ENCODE peak calls at places on chromosomes 16 and 17, in six cellular contexts. One of them, this sample, is unnamed. For H3K27me3, the result is how much of the 10 kb centered on the place peaks cover.

GRCh38 chr17:8785547-8786412 is 13.4 kb downstream of the MFSD6L start:
- DNase-seq in SK-N-SH: peak
- DNase-seq in GM12878: no peak
- DNase-seq in H1: peak
- DNase-seq in HepG2: peak
- DNase-seq in K562: peak
- DNase-seq in this sample: peak

GRCh38 chr17:15220785-15221184 is 44.3 kb downstream of the PMP22 start:
- DNase-seq in SK-N-SH: no peak
- DNase-seq in H1: no peak
- DNase-seq in GM12878: no peak
- DNase-seq in K562: no peak
- DNase-seq in HepG2: no peak
- DNase-seq in this sample: no peak

GRCh38 chr17:41417576-41418015 is 6.8 kb downstream of the KRT37 start:
- DNase-seq in HepG2: peak
- DNase-seq in GM12878: no peak
- DNase-seq in K562: peak
- DNase-seq in SK-N-SH: peak
- DNase-seq in H1: peak
- DNase-seq in this sample: peak

GRCh38 chr17:7838291-7839075 is 4.5 kb downstream of the KDM6B start:
- DNase-seq in HepG2: peak
- DNase-seq in GM12878: no peak
- DNase-seq in SK-N-SH: peak
- DNase-seq in K562: peak
- DNase-seq in H1: no peak
- DNase-seq in this sample: peak

GRCh38 chr17:68346448-68346847 is 55.2 kb downstream of the ARSG start:
- DNase-seq in K562: no peak
- DNase-seq in H1: no peak
- DNase-seq in HepG2: no peak
- DNase-seq in GM12878: peak
- DNase-seq in SK-N-SH: no peak
- DNase-seq in this sample: no peak

GRCh38 chr17:9022553-9023388 is 1.5 kb downstream of the NTN1 start:
- DNase-seq in HepG2: no peak
- DNase-seq in H1: peak
- DNase-seq in K562: no peak
- DNase-seq in SK-N-SH: peak
- DNase-seq in GM12878: no peak
- DNase-seq in this sample: no peak

GRCh38 chr16:67764153-67764552 is 42.2 kb downstream of the RANBP10 start:
- DNase-seq in K562: no peak
- DNase-seq in SK-N-SH: no peak
- DNase-seq in H1: no peak
- DNase-seq in HepG2: no peak
- DNase-seq in GM12878: no peak
- DNase-seq in this sample: no peak

GRCh38 chr16:27217256-27217655 is 13.9 kb downstream of the KDM8 start:
- DNase-seq in HepG2: no peak
- DNase-seq in SK-N-SH: peak
- DNase-seq in GM12878: no peak
- DNase-seq in H1: no peak
- DNase-seq in K562: peak
- DNase-seq in this sample: peak

GRCh38 chr17:48457080-48457836 is 27.2 kb upstream of the SKAP1 start:
- DNase-seq in GM12878: no peak
- DNase-seq in K562: peak
- DNase-seq in H1: peak
- DNase-seq in SK-N-SH: peak
- DNase-seq in HepG2: peak
- DNase-seq in this sample: peak

GRCh38 chr17:37676115-37676925 is 33.1 kb upstream of the DDX52 start:
- DNase-seq in HepG2: peak
- DNase-seq in GM12878: no peak
- DNase-seq in K562: no peak
- DNase-seq in SK-N-SH: no peak
- DNase-seq in H1: no peak
- DNase-seq in this sample: peak

GRCh38 chr16:81718637-81719036 is 60.5 kb upstream of the PLCG2 start:
- DNase-seq in SK-N-SH: no peak
- DNase-seq in GM12878: no peak
- DNase-seq in K562: no peak
- DNase-seq in H1: no peak
- DNase-seq in HepG2: no peak
- DNase-seq in this sample: no peak

GRCh38 chr16:28013392-28013791 is 50.1 kb downstream of the GSG1L start:
- DNase-seq in H1: no peak
- DNase-seq in HepG2: no peak
- DNase-seq in SK-N-SH: no peak
- DNase-seq in K562: no peak
- DNase-seq in GM12878: no peak
- DNase-seq in this sample: no peak

GRCh38 chr17:77957215-77957868 is 1.2 kb upstream of the TNRC6C start:
- DNase-seq in SK-N-SH: no peak
- DNase-seq in H1: no peak
- DNase-seq in GM12878: peak
- DNase-seq in K562: no peak
- DNase-seq in HepG2: no peak
- DNase-seq in this sample: peak

GRCh38 chr16:84500531-84500930 is 3.9 kb downstream of the MEAK7 start:
- DNase-seq in SK-N-SH: no peak
- DNase-seq in GM12878: no peak
- DNase-seq in H1: no peak
- DNase-seq in HepG2: no peak
- DNase-seq in K562: no peak
- DNase-seq in this sample: no peak

GRCh38 chr17:80452173-80452915 is 24.1 kb downstream of the NPTX1 start:
- DNase-seq in SK-N-SH: no peak
- DNase-seq in HepG2: no peak
- DNase-seq in H1: no peak
- DNase-seq in K562: no peak
- DNase-seq in GM12878: no peak
- DNase-seq in this sample: no peak

GRCh38 chr17:12201294-12201693 is 180.6 kb downstream of the MAP2K4 start:
- DNase-seq in GM12878: no peak
- DNase-seq in SK-N-SH: no peak
- DNase-seq in HepG2: no peak
- DNase-seq in K562: no peak
- DNase-seq in H1: no peak
- DNase-seq in this sample: no peak

DNA sequence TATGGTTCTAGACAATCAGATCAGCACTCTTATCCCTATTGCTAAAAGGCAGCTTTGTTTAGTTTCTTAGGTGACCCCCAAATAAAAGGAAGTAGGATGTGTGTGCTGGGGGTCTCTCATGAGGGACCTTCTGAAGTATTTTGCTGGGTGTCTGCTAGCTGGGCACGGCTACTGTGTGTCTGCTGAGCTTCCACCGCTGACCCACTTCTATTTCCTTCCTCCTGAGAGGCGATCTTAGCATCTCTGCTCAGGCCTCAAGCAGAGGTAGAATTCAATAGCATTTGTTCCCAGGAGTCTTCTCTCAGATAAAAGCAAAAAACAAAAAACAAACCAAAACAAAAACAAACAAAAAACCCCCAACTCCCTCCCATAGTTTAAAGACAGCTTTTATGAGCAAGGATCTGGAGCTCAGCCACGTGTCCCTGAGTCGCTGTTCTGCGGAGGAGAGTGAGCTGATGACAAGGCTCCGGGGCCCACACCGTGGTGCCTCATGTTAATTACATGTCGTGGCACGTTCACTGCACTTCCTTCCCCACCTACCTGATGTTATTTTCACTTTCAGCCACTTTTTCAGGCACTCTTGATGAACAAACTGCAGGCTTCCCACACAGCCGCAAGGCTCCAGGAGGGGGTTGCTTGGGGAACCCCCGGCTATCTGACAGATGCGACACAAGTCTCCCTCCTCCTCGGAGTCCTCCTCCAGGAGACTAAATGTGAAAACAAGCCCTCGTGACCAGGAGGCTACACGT is 83.5 kb downstream of the MARCHF10 start:
- DNase-seq in HepG2: no peak
- DNase-seq in SK-N-SH: no peak
- DNase-seq in H1: no peak
- DNase-seq in GM12878: peak
- DNase-seq in K562: no peak
- DNase-seq in this sample: peak
- TF ChIP-seq USF2 in HepG2: no peak
- TF ChIP-seq USF2 in SK-N-SH: no peak
- TF ChIP-seq USF2 in H1: no peak
- TF ChIP-seq USF2 in GM12878: no peak
- TF ChIP-seq USF2 in K562: no peak
- TF ChIP-seq USF2 in this sample: no peak

DNA sequence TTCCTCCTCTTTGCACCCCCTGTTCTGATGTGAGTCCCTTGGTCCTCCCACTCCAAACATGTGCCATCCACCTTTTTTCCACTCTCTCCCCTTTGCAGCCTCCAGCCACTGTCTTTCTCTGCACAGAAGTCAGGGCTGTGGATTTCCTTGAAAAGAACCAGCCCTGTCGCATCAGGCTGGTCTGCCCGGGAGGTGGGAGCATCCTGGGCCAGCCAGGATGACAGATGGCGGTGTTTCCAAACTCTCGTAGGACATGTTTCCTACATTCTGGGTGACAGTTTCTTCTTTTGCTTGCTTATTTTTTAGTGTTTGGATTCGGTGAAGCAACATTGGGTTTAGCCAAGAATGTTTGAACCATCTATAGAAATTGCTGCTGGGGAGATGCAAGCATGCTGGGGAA is 100.8 kb downstream of the CCDC182 start:
- DNase-seq in SK-N-SH: no peak
- DNase-seq in H1: no peak
- DNase-seq in GM12878: no peak
- DNase-seq in HepG2: no peak
- DNase-seq in K562: no peak
- DNase-seq in this sample: no peak
- H3K27me3 ChIP-seq in SK-N-SH: under half
- H3K27me3 ChIP-seq in H1: under half
- H3K27me3 ChIP-seq in GM12878: under half
- H3K27me3 ChIP-seq in HepG2: under half
- H3K27me3 ChIP-seq in K562: under half
- H3K27me3 ChIP-seq in this sample: under half

GRCh38 chr16:72278301-72278700 is 106.3 kb upstream of the PMFBP1 start:
- DNase-seq in HepG2: no peak
- DNase-seq in SK-N-SH: no peak
- DNase-seq in K562: no peak
- DNase-seq in H1: no peak
- DNase-seq in GM12878: no peak
- DNase-seq in this sample: no peak
- H3K4me2 ChIP-seq in HepG2: no peak
- H3K4me2 ChIP-seq in SK-N-SH: no peak
- H3K4me2 ChIP-seq in K562: no peak
- H3K4me2 ChIP-seq in H1: no peak
- H3K4me2 ChIP-seq in GM12878: no peak
- H3K4me2 ChIP-seq in this sample: no peak

GRCh38 chr17:17675925-17676534 is 5.2 kb upstream of the RAI1 start:
- DNase-seq in HepG2: no peak
- DNase-seq in K562: no peak
- DNase-seq in H1: no peak
- DNase-seq in GM12878: no peak
- DNase-seq in SK-N-SH: no peak
- DNase-seq in this sample: peak
- TF ChIP-seq USF2 in HepG2: no peak
- TF ChIP-seq USF2 in K562: no peak
- TF ChIP-seq USF2 in H1: no peak
- TF ChIP-seq USF2 in GM12878: no peak
- TF ChIP-seq USF2 in SK-N-SH: no peak
- TF ChIP-seq USF2 in this sample: no peak

DNA sequence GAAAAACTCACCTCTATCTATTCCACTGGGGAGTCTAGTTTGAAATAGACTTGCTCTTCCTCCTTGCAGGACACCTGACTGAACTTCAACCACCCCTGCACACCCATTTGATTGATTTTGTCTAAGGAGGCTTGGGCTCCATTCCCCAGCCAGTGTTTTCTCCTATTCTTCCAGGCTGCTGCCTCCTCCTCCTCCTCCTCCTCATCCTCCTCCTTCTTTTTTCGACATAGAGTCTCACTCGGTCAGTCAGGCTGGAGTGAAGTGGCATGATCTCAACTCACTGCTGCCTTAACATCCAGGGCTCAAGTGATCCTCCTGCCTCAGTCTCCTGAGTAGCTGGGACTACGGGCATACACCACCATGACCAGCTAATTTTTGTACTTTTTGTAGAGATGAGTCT is 1.8 kb upstream of the DLX4 start:
- DNase-seq in HepG2: no peak
- DNase-seq in K562: no peak
- DNase-seq in H1: no peak
- DNase-seq in SK-N-SH: no peak
- DNase-seq in GM12878: no peak
- DNase-seq in this sample: no peak
- H3K27me3 ChIP-seq in HepG2: under half
- H3K27me3 ChIP-seq in K562: half or more
- H3K27me3 ChIP-seq in H1: half or more
- H3K27me3 ChIP-seq in SK-N-SH: half or more
- H3K27me3 ChIP-seq in GM12878: under half
- H3K27me3 ChIP-seq in this sample: half or more

DNA sequence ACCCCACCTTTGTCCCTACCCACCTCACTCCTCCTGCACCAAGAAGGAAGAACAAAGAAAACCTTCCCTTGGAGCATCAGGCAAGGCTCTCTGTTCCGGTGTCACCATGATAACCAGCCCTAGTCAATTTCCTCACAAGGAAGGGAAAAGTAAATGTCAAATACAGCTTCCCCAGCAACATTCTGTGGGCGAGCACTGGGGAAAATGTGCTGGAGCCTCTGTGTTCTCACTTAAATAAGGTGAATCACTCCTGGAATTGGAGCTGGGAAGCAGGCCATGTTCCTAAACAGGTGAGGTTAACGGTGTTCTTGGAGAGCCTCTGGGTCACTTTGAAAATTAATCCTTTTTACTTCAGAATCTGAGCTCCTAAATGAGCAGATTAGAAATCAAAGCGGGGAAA is 427.9 kb upstream of the ERCC4 start:
- DNase-seq in SK-N-SH: no peak
- DNase-seq in H1: no peak
- DNase-seq in GM12878: no peak
- DNase-seq in K562: no peak
- DNase-seq in HepG2: no peak
- DNase-seq in this sample: no peak
- H3K4me2 ChIP-seq in SK-N-SH: no peak
- H3K4me2 ChIP-seq in H1: no peak
- H3K4me2 ChIP-seq in GM12878: no peak
- H3K4me2 ChIP-seq in K562: no peak
- H3K4me2 ChIP-seq in HepG2: no peak
- H3K4me2 ChIP-seq in this sample: no peak

GRCh38 chr17:31491794-31492171 is 100.3 kb downstream of the RAB11FIP4 start:
- DNase-seq in H1: no peak
- DNase-seq in GM12878: peak
- DNase-seq in SK-N-SH: no peak
- DNase-seq in HepG2: no peak
- DNase-seq in K562: no peak
- DNase-seq in this sample: no peak
- TF ChIP-seq USF2 in H1: no peak
- TF ChIP-seq USF2 in GM12878: no peak
- TF ChIP-seq USF2 in SK-N-SH: no peak
- TF ChIP-seq USF2 in HepG2: no peak
- TF ChIP-seq USF2 in K562: no peak
- TF ChIP-seq USF2 in this sample: no peak

This sample was measured in IMR-90.